ENCODE peak calls at places on chromosomes 4 and X, in six cellular contexts. One of them, this sample, is unnamed.

GRCh38 chr4:112517067-112517588 is 1.1 kb upstream of the NEUROG2 start:
- DNase-seq in mesenchymal stem cell: no peak
- DNase-seq in H1: no peak
- DNase-seq in trophoblast cell: no peak
- DNase-seq in IMR-90: no peak
- DNase-seq in H9: peak; percentile 64
- DNase-seq in this sample: peak; percentile 56

GRCh38 chrX:11363069-11363594 is 69.9 kb downstream of the AMELX start:
- DNase-seq in mesenchymal stem cell: no peak
- DNase-seq in H9: no peak
- DNase-seq in trophoblast cell: no peak
- DNase-seq in IMR-90: no peak
- DNase-seq in H1: no peak
- DNase-seq in this sample: no peak

GRCh38 chr4:153082322-153083301 is 121.6 kb upstream of the TRIM2 start:
- DNase-seq in trophoblast cell: no peak
- DNase-seq in IMR-90: no peak
- DNase-seq in H9: no peak
- DNase-seq in mesenchymal stem cell: peak; percentile 13
- DNase-seq in H1: no peak
- DNase-seq in this sample: no peak

GRCh38 chrX:13170966-13171558 is 126.6 kb upstream of the FAM9C start:
- DNase-seq in H9: no peak
- DNase-seq in IMR-90: no peak
- DNase-seq in H1: no peak
- DNase-seq in mesenchymal stem cell: no peak
- DNase-seq in trophoblast cell: no peak
- DNase-seq in this sample: no peak

GRCh38 chr4:158722917-158723793 is at the start of gene PPID:
- DNase-seq in mesenchymal stem cell: peak; percentile 82
- DNase-seq in H9: peak; percentile 85
- DNase-seq in H1: peak; percentile 54
- DNase-seq in IMR-90: peak; percentile 70
- DNase-seq in trophoblast cell: peak; percentile 89
- DNase-seq in this sample: peak; percentile 73

GRCh38 chrX:21176927-21177571 is 197.2 kb upstream of the CNKSR2 start:
- DNase-seq in trophoblast cell: no peak
- DNase-seq in IMR-90: no peak
- DNase-seq in H9: no peak
- DNase-seq in mesenchymal stem cell: no peak
- DNase-seq in H1: no peak
- DNase-seq in this sample: no peak

GRCh38 chr4:96102541-96103018 is 262.7 kb downstream of the PDHA2 start:
- DNase-seq in mesenchymal stem cell: peak; percentile 11
- DNase-seq in H9: no peak
- DNase-seq in IMR-90: no peak
- DNase-seq in H1: no peak
- DNase-seq in trophoblast cell: peak; percentile 68
- DNase-seq in this sample: no peak

GRCh38 chr4:128974203-128974602 is 119.1 kb downstream of the SCLT1 start:
- DNase-seq in H1: no peak
- DNase-seq in H9: no peak
- DNase-seq in mesenchymal stem cell: peak; percentile 36
- DNase-seq in trophoblast cell: no peak
- DNase-seq in IMR-90: peak; percentile 25
- DNase-seq in this sample: no peak

GRCh38 chr4:27024807-27025206 is 164.2 kb downstream of the STIM2 start:
- DNase-seq in IMR-90: no peak
- DNase-seq in H1: no peak
- DNase-seq in mesenchymal stem cell: no peak
- DNase-seq in H9: no peak
- DNase-seq in trophoblast cell: no peak
- DNase-seq in this sample: no peak

GRCh38 chrX:43970528-43970927 is 2.7 kb downstream of the NDP start:
- DNase-seq in trophoblast cell: no peak
- DNase-seq in mesenchymal stem cell: no peak
- DNase-seq in IMR-90: peak; percentile 68
- DNase-seq in H1: no peak
- DNase-seq in H9: no peak
- DNase-seq in this sample: no peak

GRCh38 chr4:165974647-165975335 is 101.8 kb downstream of the TLL1 start:
- DNase-seq in IMR-90: no peak
- DNase-seq in H1: no peak
- DNase-seq in trophoblast cell: no peak
- DNase-seq in mesenchymal stem cell: no peak
- DNase-seq in H9: no peak
- DNase-seq in this sample: no peak

GRCh38 chr4:1553365-1553764 is 130.7 kb downstream of the FAM53A start:
- DNase-seq in trophoblast cell: no peak
- DNase-seq in H9: no peak
- DNase-seq in mesenchymal stem cell: no peak
- DNase-seq in H1: no peak
- DNase-seq in IMR-90: no peak
- DNase-seq in this sample: no peak

GRCh38 chrX:69379412-69379811 is 124.7 kb upstream of the NALF2 start:
- DNase-seq in H9: no peak
- DNase-seq in trophoblast cell: no peak
- DNase-seq in H1: no peak
- DNase-seq in IMR-90: no peak
- DNase-seq in mesenchymal stem cell: no peak
- DNase-seq in this sample: no peak

GRCh38 chr4:89196745-89197144 is 85.4 kb downstream of the TIGD2 start:
- DNase-seq in H9: no peak
- DNase-seq in IMR-90: no peak
- DNase-seq in H1: no peak
- DNase-seq in trophoblast cell: peak; percentile 44
- DNase-seq in mesenchymal stem cell: no peak
- DNase-seq in this sample: no peak

GRCh38 chr4:142088906-142089305 is 452.5 kb downstream of the IL15 start:
- DNase-seq in trophoblast cell: no peak
- DNase-seq in mesenchymal stem cell: peak; percentile 6
- DNase-seq in H9: no peak
- DNase-seq in H1: no peak
- DNase-seq in IMR-90: peak; percentile 84
- DNase-seq in this sample: no peak

GRCh38 chr4:159765402-159765801 is 662.5 kb downstream of the RAPGEF2 start:
- DNase-seq in H1: no peak
- DNase-seq in H9: no peak
- DNase-seq in IMR-90: no peak
- DNase-seq in trophoblast cell: no peak
- DNase-seq in mesenchymal stem cell: no peak
- DNase-seq in this sample: no peak

GRCh38 chrX:73668779-73669178 is 105.8 kb downstream of the CHIC1 start:
- DNase-seq in H9: no peak
- DNase-seq in trophoblast cell: no peak
- DNase-seq in H1: no peak
- DNase-seq in mesenchymal stem cell: no peak
- DNase-seq in IMR-90: no peak
- DNase-seq in this sample: no peak

GRCh38 chr4:114304567-114304966 is 294.0 kb upstream of the UGT8 start:
- DNase-seq in H9: no peak
- DNase-seq in H1: no peak
- DNase-seq in mesenchymal stem cell: no peak
- DNase-seq in trophoblast cell: no peak
- DNase-seq in IMR-90: no peak
- DNase-seq in this sample: no peak

GRCh38 chrX:9878141-9878875 is 88.8 kb upstream of the CLDN34 start:
- DNase-seq in H1: no peak
- DNase-seq in mesenchymal stem cell: no peak
- DNase-seq in trophoblast cell: no peak
- DNase-seq in H9: no peak
- DNase-seq in IMR-90: peak; percentile 65
- DNase-seq in this sample: no peak

GRCh38 chrX:64176876-64177275 is 28.6 kb downstream of the AMER1 start:
- DNase-seq in IMR-90: no peak
- DNase-seq in mesenchymal stem cell: no peak
- DNase-seq in H1: no peak
- DNase-seq in trophoblast cell: no peak
- DNase-seq in H9: no peak
- DNase-seq in this sample: no peak

GRCh38 chrX:129980540-129981206 is 1.8 kb upstream of the BCORL1 start:
- DNase-seq in H9: peak; percentile 59
- DNase-seq in trophoblast cell: peak; percentile 53
- DNase-seq in IMR-90: no peak
- DNase-seq in H1: no peak
- DNase-seq in mesenchymal stem cell: no peak
- DNase-seq in this sample: no peak

GRCh38 chr4:183242291-183242690 is 77.8 kb downstream of the CLDN22 start:
- DNase-seq in mesenchymal stem cell: no peak
- DNase-seq in trophoblast cell: no peak
- DNase-seq in H9: no peak
- DNase-seq in IMR-90: no peak
- DNase-seq in H1: no peak
- DNase-seq in this sample: no peak

GRCh38 chrX:151393514-151393913 is 3.5 kb upstream of the VMA21 start:
- DNase-seq in IMR-90: no peak
- DNase-seq in H9: peak; percentile 45
- DNase-seq in mesenchymal stem cell: no peak
- DNase-seq in trophoblast cell: peak; percentile 8
- DNase-seq in H1: no peak
- DNase-seq in this sample: peak; percentile 18
- H4K91ac ChIP-seq in IMR-90: no peak overlapping the region
- H4K91ac ChIP-seq in H9: no peak overlapping the region
- H4K91ac ChIP-seq in mesenchymal stem cell: no peak overlapping the region
- H4K91ac ChIP-seq in trophoblast cell: no peak overlapping the region
- H4K91ac ChIP-seq in H1: no peak overlapping the region
- H4K91ac ChIP-seq in this sample: no peak overlapping the region

GRCh38 chr4:7772708-7773385 is 166.8 kb downstream of the AFAP1 start:
- DNase-seq in H1: no peak
- DNase-seq in mesenchymal stem cell: no peak
- DNase-seq in trophoblast cell: peak; percentile 44
- DNase-seq in H9: peak; percentile 28
- DNase-seq in IMR-90: no peak
- DNase-seq in this sample: no peak

GRCh38 chr4:7769936-7770674 is 169.6 kb downstream of the AFAP1 start:
- DNase-seq in trophoblast cell: no peak
- DNase-seq in H1: no peak
- DNase-seq in mesenchymal stem cell: no peak
- DNase-seq in H9: no peak
- DNase-seq in IMR-90: peak; percentile 25
- DNase-seq in this sample: peak; percentile 18

GRCh38 chr4:7770675-7771050 is 169.0 kb downstream of the AFAP1 start:
- DNase-seq in trophoblast cell: no peak
- DNase-seq in IMR-90: no peak
- DNase-seq in H9: no peak
- DNase-seq in mesenchymal stem cell: no peak
- DNase-seq in H1: no peak
- DNase-seq in this sample: no peak

GRCh38 chr4:7771056-7771455 is 168.6 kb downstream of the AFAP1 start:
- DNase-seq in IMR-90: no peak
- DNase-seq in H9: no peak
- DNase-seq in H1: no peak
- DNase-seq in trophoblast cell: no peak
- DNase-seq in mesenchymal stem cell: no peak
- DNase-seq in this sample: no peak

DNA sequence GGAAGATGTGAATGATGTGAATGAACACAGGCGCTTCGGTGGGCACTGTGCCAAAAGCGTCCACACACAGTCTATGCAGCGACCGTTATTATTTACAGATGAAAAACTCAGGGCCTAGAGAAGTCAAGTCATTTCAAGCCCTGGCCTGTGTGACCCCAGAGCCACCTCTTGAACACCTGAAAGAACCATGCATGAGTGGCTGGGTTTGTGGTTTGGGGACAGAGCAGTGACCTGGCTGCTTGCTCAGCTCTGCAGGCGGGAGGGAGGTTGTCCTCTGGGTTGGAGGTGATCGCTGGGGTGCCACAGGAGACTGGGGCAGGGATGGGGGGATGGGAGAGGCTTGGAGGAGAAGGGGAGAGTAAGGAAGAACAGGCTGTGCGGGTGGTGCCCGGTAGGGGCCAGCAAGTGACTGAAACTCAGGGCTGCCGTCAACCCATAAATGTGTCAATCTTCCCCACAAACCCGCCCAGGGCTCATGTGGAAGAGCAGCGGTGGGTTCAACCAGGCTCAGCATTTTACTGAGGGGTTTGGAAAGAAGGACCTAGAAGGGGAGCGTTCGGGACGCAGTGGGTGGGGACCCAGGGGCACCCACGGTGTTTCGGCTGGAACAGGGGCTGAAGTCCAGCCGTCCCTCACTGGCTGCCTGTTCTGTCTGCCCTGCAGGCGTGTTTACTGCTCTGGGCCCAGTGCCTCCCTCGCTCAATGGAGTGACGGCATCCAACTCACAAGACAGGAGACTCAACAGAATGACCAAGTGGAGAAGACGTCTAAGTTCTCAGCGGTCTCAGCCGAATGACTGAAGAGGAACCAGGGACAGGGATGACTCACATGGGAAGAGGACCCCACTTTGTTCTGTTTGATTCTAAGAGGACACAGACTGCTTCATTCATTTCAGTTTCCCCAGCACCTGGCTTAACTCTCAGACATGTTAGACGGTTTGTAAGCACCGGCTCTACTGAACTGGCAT is 167.8 kb downstream of the AFAP1 start:
- DNase-seq in IMR-90: no peak
- DNase-seq in H1: no peak
- DNase-seq in trophoblast cell: no peak
- DNase-seq in mesenchymal stem cell: no peak
- DNase-seq in H9: peak; percentile 20
- DNase-seq in this sample: no peak
- H4K91ac ChIP-seq in IMR-90: no peak overlapping the region
- H4K91ac ChIP-seq in H1: no peak overlapping the region
- H4K91ac ChIP-seq in trophoblast cell: no peak overlapping the region
- H4K91ac ChIP-seq in mesenchymal stem cell: no peak overlapping the region
- H4K91ac ChIP-seq in H9: no peak overlapping the region
- H4K91ac ChIP-seq in this sample: no peak overlapping the region

GRCh38 chrX:966396-967070 is 245.9 kb downstream of the CRLF2 start:
- DNase-seq in trophoblast cell: no peak
- DNase-seq in IMR-90: no peak
- DNase-seq in mesenchymal stem cell: no peak
- DNase-seq in H1: no peak
- DNase-seq in H9: no peak
- DNase-seq in this sample: no peak

GRCh38 chrX:964831-965416 is 247.5 kb downstream of the CRLF2 start:
- DNase-seq in trophoblast cell: no peak
- DNase-seq in IMR-90: no peak
- DNase-seq in mesenchymal stem cell: no peak
- DNase-seq in H1: no peak
- DNase-seq in H9: no peak
- DNase-seq in this sample: no peak

DNA sequence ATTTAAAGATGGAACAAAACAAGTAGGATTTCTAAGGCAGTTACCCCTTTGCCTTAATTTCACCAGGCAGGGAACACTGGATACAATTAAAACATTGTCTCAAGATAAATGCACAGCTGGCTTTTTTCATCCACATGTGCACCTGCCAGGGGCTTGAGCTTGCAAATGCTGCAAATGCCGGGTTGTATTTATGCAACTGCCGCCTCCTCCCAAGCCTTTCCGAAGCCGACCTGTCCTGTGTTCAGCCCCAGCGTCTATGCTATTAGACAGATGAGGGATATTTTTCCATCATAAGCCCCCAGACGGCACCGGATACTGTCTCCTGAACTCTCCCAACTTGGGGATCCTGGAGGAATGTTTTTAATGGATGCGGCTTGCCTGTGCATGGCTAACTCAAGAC is 251.6 kb downstream of the CRLF2 start:
- DNase-seq in trophoblast cell: no peak
- DNase-seq in mesenchymal stem cell: no peak
- DNase-seq in H9: no peak
- DNase-seq in H1: no peak
- DNase-seq in IMR-90: no peak
- DNase-seq in this sample: no peak
- H4K91ac ChIP-seq in trophoblast cell: no peak overlapping the region
- H4K91ac ChIP-seq in mesenchymal stem cell: no peak overlapping the region
- H4K91ac ChIP-seq in H9: no peak overlapping the region
- H4K91ac ChIP-seq in H1: no peak overlapping the region
- H4K91ac ChIP-seq in IMR-90: no peak overlapping the region
- H4K91ac ChIP-seq in this sample: no peak overlapping the region

GRCh38 chr4:6925357-6925836 is 15.8 kb downstream of the TBC1D14 start:
- DNase-seq in IMR-90: no peak
- DNase-seq in trophoblast cell: no peak
- DNase-seq in H1: no peak
- DNase-seq in H9: no peak
- DNase-seq in mesenchymal stem cell: no peak
- DNase-seq in this sample: no peak
- H4K91ac ChIP-seq in IMR-90: no peak overlapping the region
- H4K91ac ChIP-seq in trophoblast cell: no peak overlapping the region
- H4K91ac ChIP-seq in H1: no peak overlapping the region
- H4K91ac ChIP-seq in H9: no peak overlapping the region
- H4K91ac ChIP-seq in mesenchymal stem cell: no peak overlapping the region
- H4K91ac ChIP-seq in this sample: no peak overlapping the region